ENCODE peak calls at places on chromosomes 6 and 20, in ten cellular contexts. J is activated CD8-positive, alpha-beta T cell treated with anti-CD3 and anti-CD28 coated beads for 36 hours; X is mesothelial cell of epicardium; W is HS-5; Q is ELF-1; S is left cardiac atrium; D is GM19239; K is heart right ventricle; T is cardiac muscle cell; L is H9. U is an unnamed sample.

GRCh38 chr20:17155401-17155800 is 71.4 kb upstream of the PCSK2 start:
- DNase-seq in S (no peak), W (no peak), D (no peak), J (no peak), X (no peak), T (no peak), L (no peak), Q (no peak), K (no peak), U (no peak)

GRCh38 chr6:35674594-35674993 is 14.1 kb downstream of the FKBP5 start:
- DNase-seq in J (no peak), S (no peak), W (no peak), K (no peak), L (no peak), T (no peak), D (no peak), Q (no peak), X (no peak), U (no peak)

GRCh38 chr20:38878798-38879197 is 47.4 kb upstream of the FAM83D start:
- DNase-seq in J (no peak), W (no peak), L (peak), S (no peak), K (no peak), Q (peak), T (peak), X (peak), D (no peak), U (no peak)

GRCh38 chr6:75752365-75752764 is 3.3 kb downstream of the MYO6 start:
- DNase-seq in D (no peak), X (no peak), W (no peak), K (no peak), T (no peak), Q (no peak), S (no peak), L (no peak), J (no peak), U (no peak)

GRCh38 chr6:11496152-11497060 is 41.1 kb upstream of the TMEM170B start:
- DNase-seq in T (peak), X (peak), W (peak), L (peak), S (peak), D (peak), Q (peak), J (peak), K (no peak), U (peak)

GRCh38 chr6:125066964-125067363 is 86.6 kb upstream of the TPD52L1 start:
- DNase-seq in X (no peak), W (no peak), L (no peak), T (peak), K (no peak), D (no peak), J (peak), Q (no peak), S (no peak), U (peak)

GRCh38 chr6:140816696-140817095 is 1316.0 kb upstream of the GJE1 start:
- DNase-seq in S (no peak), L (no peak), D (no peak), W (no peak), K (no peak), Q (no peak), J (no peak), T (no peak), X (no peak), U (no peak)

GRCh38 chr6:36492621-36493020 is 49.8 kb downstream of the KCTD20 start:
- DNase-seq in Q (no peak), J (no peak), S (no peak), W (no peak), T (peak), K (no peak), L (no peak), D (no peak), X (no peak), U (no peak)

GRCh38 chr20:34300809-34301586 is 2.2 kb downstream of the AHCY start:
- DNase-seq in D (no peak), K (no peak), Q (peak), J (no peak), W (no peak), L (no peak), T (no peak), S (no peak), X (no peak), U (no peak)

GRCh38 chr20:32574296-32575226 is 10.6 kb downstream of the NOL4L start:
- DNase-seq in S (peak), D (no peak), W (no peak), J (peak), T (peak), Q (peak), K (no peak), X (peak), L (peak), U (peak)

GRCh38 chr6:15607603-15608002 is 55.2 kb downstream of the DTNBP1 start:
- DNase-seq in K (no peak), Q (no peak), D (no peak), J (no peak), S (no peak), L (no peak), W (no peak), X (no peak), T (no peak), U (no peak)

GRCh38 chr20:52494244-52494643 is 302.7 kb upstream of the ZFP64 start:
- DNase-seq in S (peak), T (peak), L (no peak), X (peak), W (peak), D (no peak), J (peak), K (no peak), Q (no peak), U (peak)

GRCh38 chr6:35166160-35166919 is 25.2 kb upstream of the TCP11 start:
- DNase-seq in K (no peak), D (no peak), W (no peak), Q (no peak), X (no peak), L (no peak), J (no peak), S (no peak), T (no peak), U (no peak)

U was measured in HFF-Myc.